ENCODE peak calls at places on chromosomes 2 and 18, in six cellular contexts. B is ovary, E is neural progenitor cell, R is K562, L is heart left ventricle, T is MM.1S. X is an unnamed sample. For H3K4me1, the result is how much of the 10 kb centered on the place peaks cover.

GRCh38 chr2:39968037-39968436 is 189.0 kb upstream of the THUMPD2 start:
- DNase-seq in B (no peak), R (no peak), E (no peak), T (no peak), L (no peak), X (no peak)

GRCh38 chr2:150142561-150142960 is 344.9 kb downstream of the RND3 start:
- DNase-seq in T (no peak), R (no peak), L (no peak), E (no peak), B (no peak), X (no peak)

GRCh38 chr2:144213797-144214196 is 306.1 kb downstream of the ZEB2 start:
- DNase-seq in R (no peak), B (no peak), T (no peak), L (no peak), E (no peak), X (no peak)

GRCh38 chr2:203909192-203909945 is 27.2 kb upstream of the ICOS start:
- DNase-seq in L (no peak), R (peak), E (peak), T (peak), B (no peak), X (peak)

GRCh38 chr2:159175182-159175581 is 111.3 kb downstream of the WDSUB1 start:
- DNase-seq in T (no peak), R (peak), B (no peak), L (no peak), E (no peak), X (no peak)

GRCh38 chr2:48107326-48107925 is 201.1 kb upstream of the FBXO11 start:
- DNase-seq in L (no peak), E (no peak), T (no peak), R (no peak), B (no peak), X (no peak)

GRCh38 chr2:45173513-45173912 is 164.3 kb upstream of the SIX2 start:
- DNase-seq in T (no peak), R (no peak), L (no peak), B (no peak), E (no peak), X (no peak)

GRCh38 chr2:12347049-12347448 is 369.7 kb upstream of the TRIB2 start:
- DNase-seq in L (no peak), E (no peak), T (no peak), B (no peak), R (no peak), X (no peak)

GRCh38 chr18:75291460-75291859 is 80.9 kb downstream of the TSHZ1 start:
- DNase-seq in E (no peak), R (no peak), L (no peak), T (no peak), B (no peak), X (no peak)

GRCh38 chr2:36361396-36361795 is 5.8 kb downstream of the CRIM1 start:
- DNase-seq in T (no peak), R (no peak), E (no peak), B (no peak), L (no peak), X (no peak)

GRCh38 chr2:44952806-44953685 is 11.5 kb downstream of the SIX3 start:
- DNase-seq in B (no peak), L (no peak), E (peak), R (no peak), T (no peak), X (no peak)

GRCh38 chr18:75235891-75236290 is 25.3 kb downstream of the TSHZ1 start:
- DNase-seq in L (no peak), B (no peak), E (no peak), T (no peak), R (no peak), X (no peak)

GRCh38 chr2:214575030-214575949 is 164.4 kb downstream of the VWC2L start:
- DNase-seq in B (no peak), L (no peak), T (no peak), E (no peak), R (no peak), X (no peak)

GRCh38 chr18:22999212-22999611 is 66.1 kb downstream of the RBBP8 start:
- DNase-seq in B (no peak), E (peak), L (no peak), T (no peak), R (no peak), X (no peak)

GRCh38 chr2:98269274-98269673 is 77.0 kb upstream of the CNGA3 start:
- DNase-seq in E (peak), L (no peak), R (peak), T (peak), B (no peak), X (peak)

GRCh38 chr2:223537669-223538601 is 64.2 kb downstream of the SCG2 start:
- DNase-seq in B (no peak), R (no peak), E (no peak), T (no peak), L (no peak), X (no peak)

GRCh38 chr2:133566967-133567645 is 1.2 kb downstream of the NCKAP5 start:
- DNase-seq in E (peak), R (no peak), B (no peak), L (peak), T (no peak), X (no peak)

GRCh38 chr18:23828426-23828825 is 139.2 kb downstream of the LAMA3 start:
- DNase-seq in E (no peak), R (peak), L (no peak), T (no peak), B (no peak), X (no peak)

GRCh38 chr2:223042704-223043118 is 9.3 kb upstream of the KCNE4 start:
- DNase-seq in E (no peak), B (no peak), R (no peak), L (no peak), T (no peak), X (no peak)

GRCh38 chr2:130846686-130847375 is 10.1 kb downstream of the ARHGEF4 start:
- DNase-seq in B (no peak), T (no peak), R (no peak), L (peak), E (no peak), X (no peak)

GRCh38 chr2:110854355-110855081 is 122.1 kb downstream of the ACOXL start:
- DNase-seq in T (no peak), B (no peak), R (peak), L (no peak), E (no peak), X (no peak)

GRCh38 chr18:35376742-35377695 is at the start of gene ZNF396:
- DNase-seq in E (peak), L (peak), T (peak), R (peak), B (peak), X (peak)

GRCh38 chr2:27461118-27461517 is 18.9 kb downstream of the KRTCAP3 start:
- DNase-seq in B (no peak), E (no peak), R (no peak), T (no peak), L (no peak), X (no peak)

GRCh38 chr2:39871291-39871761 is 92.3 kb upstream of the THUMPD2 start:
- DNase-seq in E (peak), B (no peak), T (no peak), L (no peak), R (no peak), X (no peak)

GRCh38 chr18:11784905-11785304 is 66.3 kb upstream of the CHMP1B start:
- DNase-seq in B (no peak), T (no peak), L (no peak), R (no peak), E (no peak), X (no peak)

GRCh38 chr2:10300328-10300920 is 2.3 kb upstream of the HPCAL1 start:
- DNase-seq in L (no peak), T (no peak), E (no peak), R (no peak), B (no peak), X (no peak)

GRCh38 chr2:159758686-159759085 is 39.3 kb downstream of the CD302 start:
- DNase-seq in E (no peak), B (no peak), L (no peak), T (no peak), R (no peak), X (no peak)

GRCh38 chr18:73409242-73409641 is 541.5 kb upstream of the NETO1 start:
- DNase-seq in B (no peak), R (no peak), L (no peak), E (no peak), T (no peak), X (no peak)

GRCh38 chr18:73414598-73414997 is 546.8 kb upstream of the NETO1 start:
- DNase-seq in T (no peak), L (no peak), E (no peak), R (no peak), B (no peak), X (no peak)

GRCh38 chr18:73419531-73419930 is 551.7 kb upstream of the NETO1 start:
- DNase-seq in L (no peak), E (no peak), B (no peak), T (no peak), R (no peak), X (no peak)

GRCh38 chr18:73408434-73408833 is 540.6 kb upstream of the NETO1 start:
- DNase-seq in L (no peak), R (no peak), T (no peak), E (no peak), B (no peak), X (no peak)

GRCh38 chr18:73414069-73414468 is 546.3 kb upstream of the NETO1 start:
- DNase-seq in R (no peak), E (no peak), T (no peak), L (no peak), B (no peak), X (no peak)
- H3K4me1 ChIP-seq in R (under half), E (under half), T (under half), L (under half), B (under half), X (under half)

GRCh38 chr2:467543-467891 is 179.6 kb upstream of the ALKAL2 start:
- DNase-seq in B (no peak), E (no peak), L (no peak), R (no peak), T (no peak), X (no peak)
- H3K4me3 ChIP-seq in B (no peak), E (peak), L (no peak), R (no peak), T (no peak), X (no peak)

DNA sequence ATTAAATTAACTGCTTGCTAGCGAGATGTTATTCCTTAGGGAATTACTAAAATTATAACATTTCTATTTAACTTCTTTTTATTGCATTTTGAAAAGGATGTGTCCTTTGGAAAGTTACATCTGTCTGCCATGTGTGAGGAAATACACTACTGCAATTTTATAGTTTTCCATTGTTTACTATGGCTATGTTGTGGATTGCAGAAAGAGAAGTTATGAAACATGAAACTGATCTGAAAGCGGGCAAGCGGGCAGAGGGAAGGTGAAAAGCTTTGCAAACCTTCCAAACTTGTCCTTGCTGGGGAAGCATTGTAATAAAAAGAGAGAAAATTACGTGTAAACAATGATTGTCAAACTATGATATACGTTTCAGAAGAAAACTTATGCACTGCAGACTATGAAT is 13.6 kb downstream of the NCKAP1 start:
- DNase-seq in T (no peak), B (no peak), L (no peak), E (no peak), R (no peak), X (no peak)
- H3K4me1 ChIP-seq in T (under half), B (under half), L (under half), E (under half), R (under half), X (under half)

GRCh38 chr2:38097611-38098350 is 21.8 kb upstream of the CYP1B1 start:
- DNase-seq in E (peak), L (no peak), R (no peak), B (no peak), T (no peak), X (no peak)
- H3K4me3 ChIP-seq in E (no peak), L (no peak), R (no peak), B (peak), T (no peak), X (no peak)

GRCh38 chr2:85756822-85757435 is 3.1 kb downstream of the ATOH8 start:
- DNase-seq in E (no peak), L (no peak), R (no peak), B (no peak), T (no peak), X (no peak)
- H3K4me1 ChIP-seq in E (under half), L (half or more), R (under half), B (under half), T (under half), X (under half)

X was measured in HAP-1.